ENCODE peak calls at places on chromosomes 5 and 9, in four cellular contexts. One of them, this sample, is unnamed.

GRCh38 chr9:127418037-127418471 is 6.1 kb upstream of the ZNF79 start:
- DNase-seq in HCT116: peak; percentile 15
- DNase-seq in HepG2: peak; percentile 44
- DNase-seq in K562: peak; percentile 52
- DNase-seq in this sample: no peak

GRCh38 chr9:37692622-37693221 is 42.0 kb downstream of the FRMPD1 start:
- DNase-seq in HCT116: no peak
- DNase-seq in HepG2: no peak
- DNase-seq in K562: no peak
- DNase-seq in this sample: no peak

GRCh38 chr5:23445573-23445972 is 61.8 kb upstream of the PRDM9 start:
- DNase-seq in HCT116: no peak
- DNase-seq in HepG2: no peak
- DNase-seq in K562: no peak
- DNase-seq in this sample: no peak

GRCh38 chr5:137320056-137321045 is 178.8 kb downstream of the SPOCK1 start:
- DNase-seq in HCT116: peak; percentile 21
- DNase-seq in HepG2: peak; percentile 24
- DNase-seq in K562: peak; percentile 49
- DNase-seq in this sample: peak; percentile 73

GRCh38 chr5:132226516-132227234 is 978 bp downstream of the P4HA2 start:
- DNase-seq in HCT116: no peak
- DNase-seq in HepG2: no peak
- DNase-seq in K562: no peak
- DNase-seq in this sample: no peak

GRCh38 chr9:87676976-87677775 is 48.7 kb upstream of the CTSL start:
- DNase-seq in HCT116: no peak
- DNase-seq in HepG2: no peak
- DNase-seq in K562: no peak
- DNase-seq in this sample: peak; percentile 10

GRCh38 chr9:128068656-128069221 is 707 bp downstream of the SLC25A25 start:
- DNase-seq in HCT116: no peak
- DNase-seq in HepG2: no peak
- DNase-seq in K562: no peak
- DNase-seq in this sample: peak; percentile 28

GRCh38 chr9:15846611-15847010 is 293.8 kb downstream of the CCDC171 start:
- DNase-seq in HCT116: no peak
- DNase-seq in HepG2: no peak
- DNase-seq in K562: no peak
- DNase-seq in this sample: no peak

GRCh38 chr9:119963798-119964372 is 594.6 kb upstream of the BRINP1 start:
- DNase-seq in HCT116: peak; percentile 33
- DNase-seq in HepG2: peak; percentile 39
- DNase-seq in K562: no peak
- DNase-seq in this sample: peak; percentile 58

GRCh38 chr5:88145205-88145602 is 123.4 kb downstream of the TMEM161B start:
- DNase-seq in HCT116: no peak
- DNase-seq in HepG2: no peak
- DNase-seq in K562: no peak
- DNase-seq in this sample: no peak

GRCh38 chr9:117464941-117465616 is 50.2 kb upstream of the ASTN2 start:
- DNase-seq in HCT116: no peak
- DNase-seq in HepG2: no peak
- DNase-seq in K562: no peak
- DNase-seq in this sample: no peak

GRCh38 chr9:70260007-70260443 is 1.2 kb downstream of the SMC5 start:
- DNase-seq in HCT116: no peak
- DNase-seq in HepG2: no peak
- DNase-seq in K562: no peak
- DNase-seq in this sample: no peak

GRCh38 chr5:19498852-19499251 is 489.1 kb downstream of the CDH18 start:
- DNase-seq in HCT116: no peak
- DNase-seq in HepG2: no peak
- DNase-seq in K562: no peak
- DNase-seq in this sample: peak; percentile 7

GRCh38 chr5:139148986-139149385 is 49.2 kb downstream of the SIL1 start:
- DNase-seq in HCT116: no peak
- DNase-seq in HepG2: no peak
- DNase-seq in K562: no peak
- DNase-seq in this sample: no peak

GRCh38 chr9:116859763-116860162 is 172.7 kb downstream of the TRIM32 start:
- DNase-seq in HCT116: no peak
- DNase-seq in HepG2: no peak
- DNase-seq in K562: no peak
- DNase-seq in this sample: peak; percentile 38

GRCh38 chr9:130473521-130473920 is 28.8 kb downstream of the ASS1 start:
- DNase-seq in HCT116: no peak
- DNase-seq in HepG2: no peak
- DNase-seq in K562: no peak
- DNase-seq in this sample: no peak

GRCh38 chr9:130078547-130078946 is 24.8 kb downstream of the GPR107 start:
- DNase-seq in HCT116: no peak
- DNase-seq in HepG2: no peak
- DNase-seq in K562: no peak
- DNase-seq in this sample: peak; percentile 38

GRCh38 chr5:31722111-31722510 is 83.2 kb downstream of the PDZD2 start:
- DNase-seq in HCT116: no peak
- DNase-seq in HepG2: no peak
- DNase-seq in K562: no peak
- DNase-seq in this sample: no peak

GRCh38 chr9:130117816-130118632 is 54.2 kb upstream of the NCS1 start:
- DNase-seq in HCT116: peak; percentile 21
- DNase-seq in HepG2: no peak
- DNase-seq in K562: no peak
- DNase-seq in this sample: no peak

GRCh38 chr5:176415240-176416122 is 858 bp downstream of the CLTB start:
- DNase-seq in HCT116: no peak
- DNase-seq in HepG2: no peak
- DNase-seq in K562: peak; percentile 31
- DNase-seq in this sample: peak; percentile 79

GRCh38 chr5:141742866-141743651 is 61.0 kb upstream of the ARAP3 start:
- DNase-seq in HCT116: no peak
- DNase-seq in HepG2: no peak
- DNase-seq in K562: peak; percentile 45
- DNase-seq in this sample: peak; percentile 74

GRCh38 chr5:112192886-112193285 is 226.2 kb downstream of the EPB41L4A start:
- DNase-seq in HCT116: no peak
- DNase-seq in HepG2: no peak
- DNase-seq in K562: no peak
- DNase-seq in this sample: no peak

GRCh38 chr9:88462191-88462590 is 72.8 kb upstream of the NXNL2 start:
- DNase-seq in HCT116: no peak
- DNase-seq in HepG2: no peak
- DNase-seq in K562: no peak
- DNase-seq in this sample: no peak

GRCh38 chr5:980001-980588 is 28.5 kb upstream of the NKD2 start:
- DNase-seq in HCT116: no peak
- DNase-seq in HepG2: peak; percentile 48
- DNase-seq in K562: no peak
- DNase-seq in this sample: no peak

GRCh38 chr9:131475111-131475955 is 27.4 kb upstream of the POMT1 start:
- DNase-seq in HCT116: no peak
- DNase-seq in HepG2: no peak
- DNase-seq in K562: no peak
- DNase-seq in this sample: no peak
- TF ChIP-seq JUND in HCT116: no peak
- TF ChIP-seq JUND in HepG2: no peak
- TF ChIP-seq JUND in K562: no peak
- TF ChIP-seq JUND in this sample: no peak

GRCh38 chr9:94586316-94586715 is 7.3 kb downstream of the FBP2 start:
- DNase-seq in HCT116: no peak
- DNase-seq in HepG2: no peak
- DNase-seq in K562: no peak
- DNase-seq in this sample: no peak

GRCh38 chr9:94588681-94589080 is 4.9 kb downstream of the FBP2 start:
- DNase-seq in HCT116: no peak
- DNase-seq in HepG2: no peak
- DNase-seq in K562: no peak
- DNase-seq in this sample: no peak

GRCh38 chr9:94586814-94587213 is 6.8 kb downstream of the FBP2 start:
- DNase-seq in HCT116: no peak
- DNase-seq in HepG2: no peak
- DNase-seq in K562: no peak
- DNase-seq in this sample: no peak

GRCh38 chr9:94593459-94594345 is at the start of gene FBP2:
- DNase-seq in HCT116: no peak
- DNase-seq in HepG2: no peak
- DNase-seq in K562: no peak
- DNase-seq in this sample: no peak

DNA sequence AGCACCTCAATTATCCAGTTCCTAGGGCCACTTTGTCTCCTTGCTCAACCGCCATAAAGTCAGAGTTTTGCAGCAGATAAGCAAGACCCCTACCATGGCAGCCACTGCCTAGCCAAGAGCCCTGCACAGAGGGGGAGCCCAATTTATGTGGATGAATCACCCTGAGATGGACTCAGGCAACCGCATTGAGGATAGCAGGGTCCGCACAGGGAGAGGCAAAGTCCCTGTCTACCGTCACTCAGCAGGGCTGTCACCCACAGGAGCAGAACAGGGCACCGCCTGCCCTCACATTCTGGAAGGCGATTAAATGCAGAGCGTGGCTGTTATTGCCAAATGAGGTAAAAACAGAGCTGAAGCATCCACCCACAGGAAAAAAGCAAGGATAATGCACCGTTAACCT is 1.7 kb downstream of the FBP2 start:
- DNase-seq in HCT116: no peak
- DNase-seq in HepG2: no peak
- DNase-seq in K562: no peak
- DNase-seq in this sample: no peak
- TF ChIP-seq JUND in HCT116: no peak
- TF ChIP-seq JUND in HepG2: no peak
- TF ChIP-seq JUND in K562: no peak
- TF ChIP-seq JUND in this sample: no peak

GRCh38 chr5:75364571-75365280 is 27.7 kb downstream of the HMGCR start:
- DNase-seq in HCT116: no peak
- DNase-seq in HepG2: no peak
- DNase-seq in K562: no peak
- DNase-seq in this sample: no peak
- TF ChIP-seq JUND in HCT116: no peak
- TF ChIP-seq JUND in HepG2: no peak
- TF ChIP-seq JUND in K562: no peak
- TF ChIP-seq JUND in this sample: no peak

DNA sequence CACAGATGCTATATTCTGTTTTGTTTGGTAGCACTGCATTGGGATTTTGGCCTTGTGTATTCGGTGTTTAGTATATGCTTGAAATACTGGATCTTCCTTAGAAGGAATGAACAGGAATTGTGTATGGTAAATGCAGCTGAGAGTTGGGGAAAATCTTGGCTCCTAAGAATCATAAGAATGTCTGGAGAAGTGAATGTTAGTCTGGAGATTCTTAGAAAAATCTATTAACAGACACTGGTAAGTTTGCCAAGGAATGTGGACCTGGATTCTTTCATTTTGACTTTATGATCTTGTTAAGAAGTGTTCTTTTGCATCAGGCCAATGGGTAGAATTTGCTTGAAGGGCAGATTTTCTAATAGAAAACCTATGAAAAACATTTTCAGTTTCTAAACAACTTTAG is 38.9 kb downstream of the SNX30 start:
- DNase-seq in HCT116: no peak
- DNase-seq in HepG2: no peak
- DNase-seq in K562: no peak
- DNase-seq in this sample: no peak
- TF ChIP-seq JUND in HCT116: no peak
- TF ChIP-seq JUND in HepG2: no peak
- TF ChIP-seq JUND in K562: no peak
- TF ChIP-seq JUND in this sample: no peak